ENCODE peak calls at places on chromosomes 11 and 22, in five cellular contexts. F, V, Y, O and H are unnamed samples.

GRCh38 chr11:40276960-40277359 is 1182.5 kb downstream of the LRRC4C start:
- DNase-seq in Y (no peak), F (no peak), O (no peak), V (no peak), H (no peak)

GRCh38 chr11:131924001-131924400 is 553.6 kb downstream of the NTM start:
- DNase-seq in F (no peak), O (no peak), Y (no peak), V (no peak), H (no peak)

GRCh38 chr22:39530136-39530535 is 2.4 kb downstream of the RPS19BP1 start:
- DNase-seq in V (no peak), O (no peak), F (no peak), Y (no peak), H (no peak)

GRCh38 chr11:128603003-128603715 is 15.8 kb upstream of the ETS1 start:
- DNase-seq in Y (no peak), O (no peak), V (no peak), F (no peak), H (no peak)

GRCh38 chr11:95363189-95363588 is 132.2 kb upstream of the SESN3 start:
- DNase-seq in F (no peak), V (no peak), O (no peak), Y (no peak), H (no peak)

GRCh38 chr22:31272522-31273446 is 19.5 kb downstream of the PIK3IP1 start:
- DNase-seq in O (peak; percentile 76), V (peak; percentile 23), F (peak; percentile 28), Y (peak; percentile 76), H (peak; percentile 11)

GRCh38 chr11:66467034-66467659 is 442 bp downstream of the PELI3 start:
- DNase-seq in F (no peak), V (peak; percentile 35), Y (no peak), O (peak; percentile 15), H (no peak)

GRCh38 chr11:2527621-2528291 is 82.9 kb downstream of the KCNQ1 start:
- DNase-seq in Y (peak; percentile 60), F (no peak), O (no peak), V (no peak), H (no peak)

GRCh38 chr11:75625970-75626691 is 42.7 kb downstream of the MAP6 start:
- DNase-seq in Y (no peak), O (peak; percentile 81), V (no peak), F (peak; percentile 66), H (no peak)

GRCh38 chr11:16978021-16978370 is 36.2 kb downstream of the PLEKHA7 start:
- DNase-seq in V (no peak), O (no peak), F (no peak), Y (no peak), H (no peak)

GRCh38 chr11:132910016-132910760 is 622.1 kb downstream of the OPCML start:
- DNase-seq in F (no peak), Y (no peak), V (no peak), O (no peak), H (no peak)

GRCh38 chr11:77199346-77199745 is 71.3 kb downstream of the MYO7A start:
- DNase-seq in V (no peak), F (no peak), Y (peak; percentile 44), O (no peak), H (no peak)

GRCh38 chr11:121615506-121615905 is 162.7 kb upstream of the SORL1-AS1 start:
- DNase-seq in V (no peak), O (peak; percentile 39), Y (no peak), F (no peak), H (no peak)

GRCh38 chr11:68118753-68119448 is 2.3 kb downstream of the CHKA start:
- DNase-seq in V (no peak), Y (peak; percentile 21), O (no peak), F (no peak), H (no peak)

GRCh38 chr11:35131760-35132159 is 7.2 kb upstream of the CD44 start:
- DNase-seq in O (no peak), F (no peak), Y (no peak), V (no peak), H (no peak)

GRCh38 chr11:34065505-34066203 is 14.1 kb downstream of the CAPRIN1 start:
- DNase-seq in Y (no peak), V (no peak), F (no peak), O (peak; percentile 5), H (no peak)

GRCh38 chr22:21718492-21718891 is 17.1 kb downstream of the YPEL1 start:
- DNase-seq in Y (no peak), O (no peak), F (no peak), V (no peak), H (no peak)